ENCODE peak calls at places on chromosomes 1 and 21, in six cellular contexts. One of them, this sample, is unnamed. For H3K27me3, the result is how much of the 10 kb centered on the place peaks cover.

GRCh38 chr1:107926436-107927080 is 38.4 kb downstream of the VAV3 start:
- DNase-seq in prostate gland: no peak
- DNase-seq in GM23248: no peak
- DNase-seq in upper lobe of left lung: no peak
- DNase-seq in breast epithelium: no peak
- DNase-seq in mesendoderm: no peak
- DNase-seq in this sample: no peak

GRCh38 chr1:197850918-197851317 is 51.5 kb upstream of the C1orf53 start:
- DNase-seq in breast epithelium: no peak
- DNase-seq in prostate gland: no peak
- DNase-seq in GM23248: no peak
- DNase-seq in mesendoderm: no peak
- DNase-seq in upper lobe of left lung: no peak
- DNase-seq in this sample: no peak

GRCh38 chr1:196477262-196477661 is 131.0 kb downstream of the KCNT2 start:
- DNase-seq in upper lobe of left lung: no peak
- DNase-seq in mesendoderm: peak
- DNase-seq in GM23248: no peak
- DNase-seq in prostate gland: no peak
- DNase-seq in breast epithelium: no peak
- DNase-seq in this sample: no peak

GRCh38 chr1:242623751-242624150 is 99.3 kb upstream of the PLD5 start:
- DNase-seq in breast epithelium: no peak
- DNase-seq in upper lobe of left lung: no peak
- DNase-seq in prostate gland: no peak
- DNase-seq in mesendoderm: no peak
- DNase-seq in GM23248: no peak
- DNase-seq in this sample: no peak

GRCh38 chr1:173744651-173745050 is 29.9 kb downstream of the KLHL20 start:
- DNase-seq in GM23248: no peak
- DNase-seq in breast epithelium: no peak
- DNase-seq in prostate gland: no peak
- DNase-seq in upper lobe of left lung: no peak
- DNase-seq in mesendoderm: no peak
- DNase-seq in this sample: no peak

GRCh38 chr21:17435565-17436543 is 77.0 kb upstream of the CXADR start:
- DNase-seq in GM23248: no peak
- DNase-seq in prostate gland: no peak
- DNase-seq in upper lobe of left lung: no peak
- DNase-seq in mesendoderm: no peak
- DNase-seq in breast epithelium: no peak
- DNase-seq in this sample: no peak

GRCh38 chr1:25522240-25522639 is 21.2 kb upstream of the LDLRAP1 start:
- DNase-seq in breast epithelium: no peak
- DNase-seq in GM23248: peak
- DNase-seq in mesendoderm: no peak
- DNase-seq in upper lobe of left lung: no peak
- DNase-seq in prostate gland: no peak
- DNase-seq in this sample: no peak

GRCh38 chr1:43038232-43038929 is 79.7 kb upstream of the SLC2A1 start:
- DNase-seq in prostate gland: no peak
- DNase-seq in breast epithelium: no peak
- DNase-seq in upper lobe of left lung: no peak
- DNase-seq in mesendoderm: no peak
- DNase-seq in GM23248: no peak
- DNase-seq in this sample: no peak

GRCh38 chr1:119220980-119221379 is 80.5 kb upstream of the WARS2 start:
- DNase-seq in mesendoderm: no peak
- DNase-seq in upper lobe of left lung: no peak
- DNase-seq in breast epithelium: no peak
- DNase-seq in prostate gland: no peak
- DNase-seq in GM23248: peak
- DNase-seq in this sample: no peak

GRCh38 chr1:65995326-65995725 is 202.6 kb downstream of the PDE4B start:
- DNase-seq in GM23248: no peak
- DNase-seq in prostate gland: no peak
- DNase-seq in breast epithelium: no peak
- DNase-seq in mesendoderm: no peak
- DNase-seq in upper lobe of left lung: no peak
- DNase-seq in this sample: no peak

GRCh38 chr1:242245255-242245654 is 246.4 kb upstream of the MAP1LC3C start:
- DNase-seq in upper lobe of left lung: no peak
- DNase-seq in mesendoderm: no peak
- DNase-seq in prostate gland: no peak
- DNase-seq in breast epithelium: no peak
- DNase-seq in GM23248: no peak
- DNase-seq in this sample: no peak

GRCh38 chr21:38303300-38303699 is 46.5 kb downstream of the KCNJ15 start:
- DNase-seq in mesendoderm: no peak
- DNase-seq in prostate gland: peak
- DNase-seq in GM23248: peak
- DNase-seq in upper lobe of left lung: no peak
- DNase-seq in breast epithelium: no peak
- DNase-seq in this sample: no peak

GRCh38 chr21:42105916-42106315 is 34.8 kb downstream of the UMODL1 start:
- DNase-seq in mesendoderm: no peak
- DNase-seq in breast epithelium: no peak
- DNase-seq in GM23248: no peak
- DNase-seq in prostate gland: no peak
- DNase-seq in upper lobe of left lung: peak
- DNase-seq in this sample: no peak

GRCh38 chr1:115718011-115718754 is 50.3 kb downstream of the CASQ2 start:
- DNase-seq in breast epithelium: no peak
- DNase-seq in mesendoderm: peak
- DNase-seq in upper lobe of left lung: no peak
- DNase-seq in GM23248: no peak
- DNase-seq in prostate gland: no peak
- DNase-seq in this sample: no peak

GRCh38 chr1:107669996-107670395 is 295.0 kb downstream of the VAV3 start:
- DNase-seq in prostate gland: peak
- DNase-seq in mesendoderm: no peak
- DNase-seq in breast epithelium: peak
- DNase-seq in upper lobe of left lung: no peak
- DNase-seq in GM23248: peak
- DNase-seq in this sample: no peak

GRCh38 chr1:161727343-161727924 is 6.1 kb downstream of the FCRLB start:
- DNase-seq in breast epithelium: no peak
- DNase-seq in GM23248: peak
- DNase-seq in prostate gland: no peak
- DNase-seq in mesendoderm: no peak
- DNase-seq in upper lobe of left lung: no peak
- DNase-seq in this sample: peak

GRCh38 chr1:62285984-62286481 is 33.2 kb downstream of the KANK4 start:
- DNase-seq in GM23248: peak
- DNase-seq in mesendoderm: peak
- DNase-seq in prostate gland: no peak
- DNase-seq in upper lobe of left lung: no peak
- DNase-seq in breast epithelium: no peak
- DNase-seq in this sample: no peak

GRCh38 chr1:112803906-112804762 is 89.0 kb upstream of the PPM1J start:
- DNase-seq in prostate gland: peak
- DNase-seq in mesendoderm: peak
- DNase-seq in GM23248: peak
- DNase-seq in breast epithelium: peak
- DNase-seq in upper lobe of left lung: peak
- DNase-seq in this sample: peak

GRCh38 chr1:173856903-173857302 is 10.9 kb downstream of the GAS5 start:
- DNase-seq in GM23248: no peak
- DNase-seq in upper lobe of left lung: no peak
- DNase-seq in breast epithelium: no peak
- DNase-seq in mesendoderm: no peak
- DNase-seq in prostate gland: no peak
- DNase-seq in this sample: no peak

GRCh38 chr21:29196021-29196663 is 65.7 kb downstream of the MAP3K7CL start:
- DNase-seq in GM23248: peak
- DNase-seq in prostate gland: no peak
- DNase-seq in upper lobe of left lung: no peak
- DNase-seq in breast epithelium: no peak
- DNase-seq in mesendoderm: peak
- DNase-seq in this sample: peak

GRCh38 chr1:112060266-112060665 is 70.8 kb upstream of the KCND3 start:
- DNase-seq in mesendoderm: no peak
- DNase-seq in GM23248: no peak
- DNase-seq in prostate gland: no peak
- DNase-seq in upper lobe of left lung: no peak
- DNase-seq in breast epithelium: no peak
- DNase-seq in this sample: no peak

GRCh38 chr1:117106478-117106877 is 15.1 kb downstream of the TRIM45 start:
- DNase-seq in breast epithelium: no peak
- DNase-seq in mesendoderm: no peak
- DNase-seq in upper lobe of left lung: no peak
- DNase-seq in GM23248: no peak
- DNase-seq in prostate gland: no peak
- DNase-seq in this sample: no peak

GRCh38 chr1:198701766-198702539 is 63.1 kb downstream of the PTPRC start:
- DNase-seq in upper lobe of left lung: no peak
- DNase-seq in mesendoderm: peak
- DNase-seq in prostate gland: no peak
- DNase-seq in GM23248: no peak
- DNase-seq in breast epithelium: no peak
- DNase-seq in this sample: no peak

GRCh38 chr1:237736372-237737029 is 154.2 kb downstream of the ZP4 start:
- DNase-seq in breast epithelium: no peak
- DNase-seq in mesendoderm: peak
- DNase-seq in prostate gland: no peak
- DNase-seq in upper lobe of left lung: no peak
- DNase-seq in GM23248: no peak
- DNase-seq in this sample: no peak

GRCh38 chr1:100448371-100448770 is 89.6 kb upstream of the GPR88 start:
- DNase-seq in mesendoderm: no peak
- DNase-seq in GM23248: no peak
- DNase-seq in breast epithelium: peak
- DNase-seq in prostate gland: peak
- DNase-seq in upper lobe of left lung: no peak
- DNase-seq in this sample: no peak

GRCh38 chr1:107344268-107344667 is 203.4 kb downstream of the NTNG1 start:
- DNase-seq in GM23248: no peak
- DNase-seq in breast epithelium: no peak
- DNase-seq in prostate gland: no peak
- DNase-seq in upper lobe of left lung: no peak
- DNase-seq in mesendoderm: no peak
- DNase-seq in this sample: no peak

GRCh38 chr1:201945157-201945556 is 1.2 kb downstream of the LMOD1 start:
- DNase-seq in breast epithelium: no peak
- DNase-seq in GM23248: peak
- DNase-seq in prostate gland: no peak
- DNase-seq in upper lobe of left lung: no peak
- DNase-seq in mesendoderm: peak
- DNase-seq in this sample: no peak

GRCh38 chr1:34650800-34651199 is 104.0 kb upstream of the GJB5 start:
- DNase-seq in breast epithelium: no peak
- DNase-seq in prostate gland: no peak
- DNase-seq in GM23248: no peak
- DNase-seq in upper lobe of left lung: no peak
- DNase-seq in mesendoderm: no peak
- DNase-seq in this sample: no peak

GRCh38 chr1:34645109-34645688 is 109.6 kb upstream of the GJB5 start:
- DNase-seq in GM23248: no peak
- DNase-seq in prostate gland: no peak
- DNase-seq in mesendoderm: no peak
- DNase-seq in breast epithelium: no peak
- DNase-seq in upper lobe of left lung: no peak
- DNase-seq in this sample: no peak

GRCh38 chr1:34645919-34646318 is 108.9 kb upstream of the GJB5 start:
- DNase-seq in upper lobe of left lung: no peak
- DNase-seq in mesendoderm: no peak
- DNase-seq in GM23248: no peak
- DNase-seq in prostate gland: no peak
- DNase-seq in breast epithelium: no peak
- DNase-seq in this sample: no peak

GRCh38 chr1:34653110-34653509 is 101.7 kb upstream of the GJB5 start:
- DNase-seq in upper lobe of left lung: no peak
- DNase-seq in breast epithelium: no peak
- DNase-seq in GM23248: no peak
- DNase-seq in prostate gland: no peak
- DNase-seq in mesendoderm: no peak
- DNase-seq in this sample: no peak

DNA sequence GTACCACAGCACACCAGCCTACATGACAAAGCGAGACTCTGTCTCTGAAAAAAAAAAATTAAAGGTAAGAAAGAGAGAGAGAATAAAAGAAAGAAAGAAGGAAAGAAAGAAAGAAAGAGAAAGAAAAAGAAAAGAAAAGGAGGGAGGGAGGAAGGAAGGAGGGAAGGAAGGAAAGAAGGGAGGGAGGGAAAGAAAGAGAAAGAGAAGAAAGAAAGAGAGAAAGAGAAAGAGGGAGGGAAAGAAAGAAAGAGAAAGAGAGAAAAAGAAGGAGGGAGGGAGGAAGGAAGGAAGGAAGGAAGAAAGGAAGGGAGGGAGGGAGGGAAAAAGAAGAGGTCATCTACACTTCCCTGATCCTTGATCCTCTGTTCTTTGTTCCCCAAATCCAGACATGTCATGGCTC is 104.8 kb upstream of the GJB5 start:
- DNase-seq in breast epithelium: no peak
- DNase-seq in prostate gland: no peak
- DNase-seq in mesendoderm: no peak
- DNase-seq in upper lobe of left lung: no peak
- DNase-seq in GM23248: no peak
- DNase-seq in this sample: no peak
- H3K27me3 ChIP-seq in breast epithelium: half or more
- H3K27me3 ChIP-seq in prostate gland: under half
- H3K27me3 ChIP-seq in mesendoderm: under half
- H3K27me3 ChIP-seq in upper lobe of left lung: under half
- H3K27me3 ChIP-seq in GM23248: under half
- H3K27me3 ChIP-seq in this sample: under half

GRCh38 chr1:228429007-228429406 is 12.3 kb upstream of the TRIM17 start:
- DNase-seq in breast epithelium: no peak
- DNase-seq in mesendoderm: no peak
- DNase-seq in prostate gland: no peak
- DNase-seq in GM23248: no peak
- DNase-seq in upper lobe of left lung: no peak
- DNase-seq in this sample: no peak
- H3K27me3 ChIP-seq in breast epithelium: under half
- H3K27me3 ChIP-seq in mesendoderm: under half
- H3K27me3 ChIP-seq in prostate gland: under half
- H3K27me3 ChIP-seq in GM23248: under half
- H3K27me3 ChIP-seq in upper lobe of left lung: under half
- H3K27me3 ChIP-seq in this sample: under half

DNA sequence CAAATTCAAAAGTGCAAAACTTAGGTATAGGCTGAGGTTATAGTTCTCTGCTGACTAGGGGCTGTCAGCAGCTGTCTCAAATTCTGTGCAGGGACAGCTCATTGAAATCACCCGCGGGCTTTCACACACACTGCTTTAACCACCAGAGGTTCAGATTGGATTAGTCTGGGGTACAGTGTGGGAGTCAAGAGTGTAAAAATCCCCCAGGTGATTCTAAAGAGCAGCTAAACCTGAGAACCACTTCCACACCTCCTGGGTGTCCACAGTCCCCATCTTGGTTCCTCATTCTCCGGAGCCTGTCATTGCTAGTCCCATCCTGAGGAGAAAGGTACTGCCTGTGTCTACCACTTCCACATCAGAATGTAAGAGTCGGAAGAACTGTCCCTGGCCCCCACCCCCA is 9.9 kb upstream of the TDRD10 start:
- DNase-seq in prostate gland: no peak
- DNase-seq in breast epithelium: no peak
- DNase-seq in upper lobe of left lung: no peak
- DNase-seq in mesendoderm: no peak
- DNase-seq in GM23248: no peak
- DNase-seq in this sample: no peak
- H3K27me3 ChIP-seq in prostate gland: under half
- H3K27me3 ChIP-seq in breast epithelium: under half
- H3K27me3 ChIP-seq in upper lobe of left lung: under half
- H3K27me3 ChIP-seq in mesendoderm: under half
- H3K27me3 ChIP-seq in GM23248: half or more
- H3K27me3 ChIP-seq in this sample: under half

GRCh38 chr1:11559211-11559970 is 80.4 kb downstream of the DISP3 start:
- DNase-seq in breast epithelium: no peak
- DNase-seq in prostate gland: no peak
- DNase-seq in upper lobe of left lung: no peak
- DNase-seq in GM23248: no peak
- DNase-seq in mesendoderm: peak
- DNase-seq in this sample: no peak
- H3K27me3 ChIP-seq in breast epithelium: half or more
- H3K27me3 ChIP-seq in prostate gland: under half
- H3K27me3 ChIP-seq in upper lobe of left lung: under half
- H3K27me3 ChIP-seq in GM23248: under half
- H3K27me3 ChIP-seq in mesendoderm: under half
- H3K27me3 ChIP-seq in this sample: under half